ENCODE peak calls at places on chromosomes 11 and 22, in six cellular contexts. A is MM.1S, H is OCI-LY7, X is progenitor cell of endocrine pancreas, J is A549, C is heart right ventricle. U is an unnamed sample.

GRCh38 chr11:61482513-61482912 is 26.0 kb upstream of the LRRC10B start:
- DNase-seq in H (peak; percentile 15), C (no peak), A (no peak), X (peak; percentile 37), J (peak; percentile 67), U (peak; percentile 57)

GRCh38 chr11:27423125-27423524 is 49.5 kb downstream of the LGR4 start:
- DNase-seq in C (peak; percentile 25), X (no peak), H (no peak), J (no peak), A (no peak), U (no peak)

GRCh38 chr11:79920480-79920879 is 479.6 kb upstream of the TENM4 start:
- DNase-seq in A (no peak), J (no peak), X (no peak), C (no peak), H (no peak), U (no peak)

GRCh38 chr11:13963169-13963948 is 836 bp downstream of the SPON1 start:
- DNase-seq in J (no peak), C (peak; percentile 31), X (peak; percentile 13), A (no peak), H (no peak), U (no peak)

GRCh38 chr11:36454551-36454950 is 55.5 kb downstream of the TRAF6 start:
- DNase-seq in J (no peak), X (no peak), H (no peak), A (no peak), C (no peak), U (no peak)

GRCh38 chr11:12164061-12165014 is 53.9 kb downstream of the MICAL2 start:
- DNase-seq in A (no peak), H (no peak), J (no peak), C (no peak), X (no peak), U (peak; percentile 63)

GRCh38 chr11:73359930-73360742 is 16.1 kb upstream of the RELT start:
- DNase-seq in H (peak; percentile 59), A (peak; percentile 58), J (peak; percentile 75), C (no peak), X (no peak), U (peak; percentile 54)

GRCh38 chr11:103091810-103092524 is at the start of gene DCUN1D5:
- DNase-seq in H (peak; percentile 95), A (peak; percentile 96), C (peak; percentile 97), J (peak; percentile 84), X (peak; percentile 91), U (peak; percentile 93)

GRCh38 chr11:128226106-128226716 is 361.1 kb downstream of the ETS1 start:
- DNase-seq in H (no peak), J (no peak), A (no peak), C (no peak), X (no peak), U (no peak)

GRCh38 chr11:42521994-42522393 is 789.8 kb upstream of the API5 start:
- DNase-seq in H (no peak), C (no peak), X (no peak), J (no peak), A (no peak), U (no peak)

GRCh38 chr11:62535802-62536201 is 10.8 kb downstream of the AHNAK start:
- DNase-seq in A (no peak), X (no peak), J (no peak), H (no peak), C (no peak), U (no peak)

GRCh38 chr22:25485626-25486545 is 78.6 kb upstream of the GRK3 start:
- DNase-seq in J (no peak), A (no peak), X (no peak), C (no peak), H (no peak), U (no peak)

GRCh38 chr11:117089685-117090084 is 8.5 kb downstream of the SIK3 start:
- DNase-seq in X (no peak), J (no peak), C (no peak), H (no peak), A (no peak), U (no peak)

GRCh38 chr11:72821920-72822799 is 7.9 kb downstream of the ATG16L2 start:
- DNase-seq in C (peak; percentile 93), J (peak; percentile 94), X (peak; percentile 92), A (peak; percentile 87), H (peak; percentile 80), U (peak; percentile 85)

GRCh38 chr11:77346906-77347603 is 45.6 kb upstream of the GDPD4 start:
- DNase-seq in A (no peak), X (no peak), C (no peak), J (no peak), H (no peak), U (no peak)

GRCh38 chr11:1005913-1006312 is 30.6 kb downstream of the MUC6 start:
- DNase-seq in H (no peak), J (no peak), C (no peak), A (no peak), X (no peak), U (no peak)

GRCh38 chr11:121109916-121110656 is 9.0 kb downstream of the TECTA start:
- DNase-seq in C (no peak), A (no peak), J (no peak), H (no peak), X (no peak), U (no peak)

GRCh38 chr11:121334973-121335711 is 42.6 kb downstream of the SC5D start:
- DNase-seq in H (peak; percentile 43), C (no peak), X (no peak), A (no peak), J (no peak), U (no peak)

GRCh38 chr22:46557736-46558480 is 20.5 kb upstream of the CELSR1 start:
- DNase-seq in X (no peak), C (peak; percentile 65), H (no peak), J (no peak), A (no peak), U (no peak)

GRCh38 chr11:28123151-28123571 is 15.0 kb downstream of the METTL15 start:
- DNase-seq in C (no peak), J (no peak), H (no peak), A (no peak), X (no peak), U (no peak)

GRCh38 chr22:29994941-29995340 is 85.3 kb upstream of the HORMAD2 start:
- DNase-seq in A (no peak), X (no peak), C (no peak), H (no peak), J (no peak), U (peak; percentile 14)

GRCh38 chr11:72091292-72091691 is 10.6 kb downstream of the LRRC51 start:
- DNase-seq in J (peak; percentile 84), A (peak; percentile 28), C (peak; percentile 55), X (peak; percentile 43), H (peak; percentile 83), U (peak; percentile 70)

GRCh38 chr22:49825944-49826602 is 1.6 kb downstream of the BRD1 start:
- DNase-seq in J (no peak), X (no peak), H (peak; percentile 30), A (peak; percentile 26), C (no peak), U (peak; percentile 37)

GRCh38 chr11:9953994-9954626 is 290.2 kb downstream of the SWAP70 start:
- DNase-seq in X (no peak), C (no peak), H (no peak), A (no peak), J (no peak), U (no peak)

GRCh38 chr11:70420008-70420464 is 21.7 kb downstream of the CTTN start:
- DNase-seq in X (no peak), C (no peak), J (no peak), H (no peak), A (no peak), U (no peak)

GRCh38 chr11:46120711-46121327 is 435 bp downstream of the PHF21A start:
- DNase-seq in C (peak; percentile 40), H (peak; percentile 54), X (no peak), J (peak; percentile 43), A (peak; percentile 17), U (peak; percentile 38)

GRCh38 chr11:62108017-62108750 is 15.6 kb upstream of the INCENP start:
- DNase-seq in J (peak; percentile 49), X (no peak), C (no peak), A (peak; percentile 65), H (peak; percentile 74), U (peak; percentile 48)

GRCh38 chr11:67060111-67060522 is 3.5 kb downstream of the RHOD start:
- DNase-seq in C (no peak), J (peak; percentile 91), A (no peak), X (no peak), H (no peak), U (no peak)

GRCh38 chr11:96015911-96016565 is 92.1 kb upstream of the MTMR2 start:
- DNase-seq in C (no peak), J (no peak), X (no peak), H (peak; percentile 7), A (peak; percentile 16), U (no peak)

GRCh38 chr22:23075525-23076216 is 5.4 kb downstream of the GNAZ start:
- DNase-seq in A (no peak), C (no peak), J (no peak), X (no peak), H (no peak), U (peak; percentile 58)

GRCh38 chr11:3022300-3022967 is 30.3 kb upstream of the NAP1L4 start:
- DNase-seq in H (peak; percentile 12), X (no peak), J (no peak), A (no peak), C (no peak), U (no peak)

GRCh38 chr11:105132716-105133511 is 6.7 kb downstream of the CARD18 start:
- DNase-seq in C (no peak), X (no peak), J (no peak), A (no peak), H (no peak), U (no peak)

GRCh38 chr22:46546466-46547178 is 9.2 kb upstream of the CELSR1 start:
- DNase-seq in X (no peak), C (peak; percentile 82), J (no peak), A (no peak), H (no peak), U (peak; percentile 62)

GRCh38 chr11:119618208-119618909 is 110.6 kb downstream of the NECTIN1 start:
- DNase-seq in X (no peak), J (no peak), H (no peak), C (peak; percentile 25), A (no peak), U (no peak)

GRCh38 chr22:29152045-29152380 is 53.7 kb upstream of the EMID1 start:
- DNase-seq in X (no peak), C (no peak), A (no peak), H (no peak), J (no peak), U (no peak)

GRCh38 chr11:134634897-134635831 is 223.1 kb upstream of the B3GAT1 start:
- DNase-seq in A (no peak), J (no peak), X (no peak), H (no peak), C (no peak), U (no peak)
- TF ChIP-seq CTCF in A (no peak), J (no peak), X (peak; percentile 18), H (no peak), C (no peak), U (no peak)

GRCh38 chr11:123653405-123653996 is 923 bp downstream of the SCN3B start:
- DNase-seq in J (peak; percentile 33), C (no peak), H (no peak), X (no peak), A (no peak), U (peak; percentile 21)
- TF ChIP-seq CTCF in J (no peak), C (no peak), H (no peak), X (peak; percentile 50), A (peak; percentile 17), U (no peak)

GRCh38 chr11:109641549-109641948 is 219.6 kb downstream of the C11orf87 start:
- DNase-seq in J (peak; percentile 0), A (peak; percentile 12), H (no peak), X (peak; percentile 29), C (no peak), U (no peak)
- TF ChIP-seq CTCF in J (peak; percentile 5), A (no peak), H (no peak), X (peak; percentile 44), C (no peak), U (no peak)

GRCh38 chr22:43270314-43270908 is 72.8 kb downstream of the SCUBE1 start:
- DNase-seq in X (no peak), H (no peak), C (no peak), A (peak; percentile 96), J (peak; percentile 44), U (peak; percentile 19)
- TF ChIP-seq CTCF in X (peak; percentile 40), H (no peak), C (no peak), A (peak; percentile 35), J (no peak), U (peak; percentile 37)